ENCODE peak calls at places on chromosomes 6 and 20, in six cellular contexts. One of them, this sample, is unnamed.

GRCh38 chr6:89117285-89118108 is at the start of gene SRSF12:
- DNase-seq in Jurkat, Clone E6-1: no peak
- DNase-seq in HEK293T: peak; percentile 70
- DNase-seq in activated T-cell treated with anti-CD3 and anti-CD28 coated beads, Interleukin-2, amount 50 U/mL, for 4 hours: peak; percentile 29
- DNase-seq in amniotic stem cell: no peak
- DNase-seq in stimulated activated CD8-positive, alpha-beta memory T cell treated with anti-CD3 and anti-CD28 coated beads, Interleukin-15, amount 100 ng/mL, for 24 hours: peak; percentile 5
- DNase-seq in this sample: no peak

GRCh38 chr6:32643904-32644303 is 6.7 kb downstream of the HLA-DQA1 start:
- DNase-seq in Jurkat, Clone E6-1: no peak
- DNase-seq in HEK293T: no peak
- DNase-seq in activated T-cell treated with anti-CD3 and anti-CD28 coated beads, Interleukin-2, amount 50 U/mL, for 4 hours: no peak
- DNase-seq in amniotic stem cell: no peak
- DNase-seq in stimulated activated CD8-positive, alpha-beta memory T cell treated with anti-CD3 and anti-CD28 coated beads, Interleukin-15, amount 100 ng/mL, for 24 hours: no peak
- DNase-seq in this sample: no peak

GRCh38 chr6:1039191-1039590 is 272.7 kb upstream of the FOXQ1 start:
- DNase-seq in Jurkat, Clone E6-1: no peak
- DNase-seq in HEK293T: no peak
- DNase-seq in activated T-cell treated with anti-CD3 and anti-CD28 coated beads, Interleukin-2, amount 50 U/mL, for 4 hours: no peak
- DNase-seq in amniotic stem cell: no peak
- DNase-seq in stimulated activated CD8-positive, alpha-beta memory T cell treated with anti-CD3 and anti-CD28 coated beads, Interleukin-15, amount 100 ng/mL, for 24 hours: no peak
- DNase-seq in this sample: no peak

GRCh38 chr6:55980627-55981211 is 105.3 kb upstream of the BMP5 start:
- DNase-seq in Jurkat, Clone E6-1: peak; percentile 4
- DNase-seq in HEK293T: peak; percentile 16
- DNase-seq in activated T-cell treated with anti-CD3 and anti-CD28 coated beads, Interleukin-2, amount 50 U/mL, for 4 hours: no peak
- DNase-seq in amniotic stem cell: peak; percentile 22
- DNase-seq in stimulated activated CD8-positive, alpha-beta memory T cell treated with anti-CD3 and anti-CD28 coated beads, Interleukin-15, amount 100 ng/mL, for 24 hours: no peak
- DNase-seq in this sample: peak; percentile 7

GRCh38 chr6:56222509-56222908 is 24.9 kb downstream of the COL21A1 start:
- DNase-seq in Jurkat, Clone E6-1: no peak
- DNase-seq in HEK293T: no peak
- DNase-seq in activated T-cell treated with anti-CD3 and anti-CD28 coated beads, Interleukin-2, amount 50 U/mL, for 4 hours: no peak
- DNase-seq in amniotic stem cell: no peak
- DNase-seq in stimulated activated CD8-positive, alpha-beta memory T cell treated with anti-CD3 and anti-CD28 coated beads, Interleukin-15, amount 100 ng/mL, for 24 hours: no peak
- DNase-seq in this sample: no peak

GRCh38 chr6:169886631-169887227 is 135.3 kb downstream of the ERMARD start:
- DNase-seq in Jurkat, Clone E6-1: no peak
- DNase-seq in HEK293T: no peak
- DNase-seq in activated T-cell treated with anti-CD3 and anti-CD28 coated beads, Interleukin-2, amount 50 U/mL, for 4 hours: no peak
- DNase-seq in amniotic stem cell: no peak
- DNase-seq in stimulated activated CD8-positive, alpha-beta memory T cell treated with anti-CD3 and anti-CD28 coated beads, Interleukin-15, amount 100 ng/mL, for 24 hours: no peak
- DNase-seq in this sample: no peak

GRCh38 chr20:12965212-12965879 is 43.4 kb upstream of the SPTLC3 start:
- DNase-seq in Jurkat, Clone E6-1: no peak
- DNase-seq in HEK293T: no peak
- DNase-seq in activated T-cell treated with anti-CD3 and anti-CD28 coated beads, Interleukin-2, amount 50 U/mL, for 4 hours: no peak
- DNase-seq in amniotic stem cell: no peak
- DNase-seq in stimulated activated CD8-positive, alpha-beta memory T cell treated with anti-CD3 and anti-CD28 coated beads, Interleukin-15, amount 100 ng/mL, for 24 hours: no peak
- DNase-seq in this sample: no peak

GRCh38 chr6:51077967-51078518 is 259.4 kb downstream of the TFAP2B start:
- DNase-seq in Jurkat, Clone E6-1: no peak
- DNase-seq in HEK293T: no peak
- DNase-seq in activated T-cell treated with anti-CD3 and anti-CD28 coated beads, Interleukin-2, amount 50 U/mL, for 4 hours: no peak
- DNase-seq in amniotic stem cell: no peak
- DNase-seq in stimulated activated CD8-positive, alpha-beta memory T cell treated with anti-CD3 and anti-CD28 coated beads, Interleukin-15, amount 100 ng/mL, for 24 hours: no peak
- DNase-seq in this sample: no peak

GRCh38 chr6:100173211-100173610 is 179.2 kb upstream of the MCHR2 start:
- DNase-seq in Jurkat, Clone E6-1: no peak
- DNase-seq in HEK293T: no peak
- DNase-seq in activated T-cell treated with anti-CD3 and anti-CD28 coated beads, Interleukin-2, amount 50 U/mL, for 4 hours: no peak
- DNase-seq in amniotic stem cell: no peak
- DNase-seq in stimulated activated CD8-positive, alpha-beta memory T cell treated with anti-CD3 and anti-CD28 coated beads, Interleukin-15, amount 100 ng/mL, for 24 hours: no peak
- DNase-seq in this sample: no peak

GRCh38 chr20:37615507-37616425 is 78.1 kb upstream of the CTNNBL1 start:
- DNase-seq in Jurkat, Clone E6-1: peak; percentile 66
- DNase-seq in HEK293T: peak; percentile 64
- DNase-seq in activated T-cell treated with anti-CD3 and anti-CD28 coated beads, Interleukin-2, amount 50 U/mL, for 4 hours: peak; percentile 38
- DNase-seq in amniotic stem cell: no peak
- DNase-seq in stimulated activated CD8-positive, alpha-beta memory T cell treated with anti-CD3 and anti-CD28 coated beads, Interleukin-15, amount 100 ng/mL, for 24 hours: peak; percentile 26
- DNase-seq in this sample: peak; percentile 57

GRCh38 chr20:10793741-10794140 is 119.9 kb upstream of the JAG1 start:
- DNase-seq in Jurkat, Clone E6-1: no peak
- DNase-seq in HEK293T: no peak
- DNase-seq in activated T-cell treated with anti-CD3 and anti-CD28 coated beads, Interleukin-2, amount 50 U/mL, for 4 hours: no peak
- DNase-seq in amniotic stem cell: no peak
- DNase-seq in stimulated activated CD8-positive, alpha-beta memory T cell treated with anti-CD3 and anti-CD28 coated beads, Interleukin-15, amount 100 ng/mL, for 24 hours: no peak
- DNase-seq in this sample: no peak

GRCh38 chr20:15799871-15800270 is 773.4 kb downstream of the KIF16B start:
- DNase-seq in Jurkat, Clone E6-1: no peak
- DNase-seq in HEK293T: no peak
- DNase-seq in activated T-cell treated with anti-CD3 and anti-CD28 coated beads, Interleukin-2, amount 50 U/mL, for 4 hours: no peak
- DNase-seq in amniotic stem cell: no peak
- DNase-seq in stimulated activated CD8-positive, alpha-beta memory T cell treated with anti-CD3 and anti-CD28 coated beads, Interleukin-15, amount 100 ng/mL, for 24 hours: no peak
- DNase-seq in this sample: no peak

GRCh38 chr6:37324131-37325033 is 29.4 kb upstream of the RNF8 start:
- DNase-seq in Jurkat, Clone E6-1: no peak
- DNase-seq in HEK293T: no peak
- DNase-seq in activated T-cell treated with anti-CD3 and anti-CD28 coated beads, Interleukin-2, amount 50 U/mL, for 4 hours: no peak
- DNase-seq in amniotic stem cell: no peak
- DNase-seq in stimulated activated CD8-positive, alpha-beta memory T cell treated with anti-CD3 and anti-CD28 coated beads, Interleukin-15, amount 100 ng/mL, for 24 hours: no peak
- DNase-seq in this sample: no peak

GRCh38 chr6:290111-290932 is 2.0 kb upstream of the DUSP22 start:
- DNase-seq in Jurkat, Clone E6-1: no peak
- DNase-seq in HEK293T: no peak
- DNase-seq in activated T-cell treated with anti-CD3 and anti-CD28 coated beads, Interleukin-2, amount 50 U/mL, for 4 hours: no peak
- DNase-seq in amniotic stem cell: no peak
- DNase-seq in stimulated activated CD8-positive, alpha-beta memory T cell treated with anti-CD3 and anti-CD28 coated beads, Interleukin-15, amount 100 ng/mL, for 24 hours: no peak
- DNase-seq in this sample: no peak

GRCh38 chr20:37941332-37941731 is 38.4 kb downstream of the VSTM2L start:
- DNase-seq in Jurkat, Clone E6-1: no peak
- DNase-seq in HEK293T: peak; percentile 32
- DNase-seq in activated T-cell treated with anti-CD3 and anti-CD28 coated beads, Interleukin-2, amount 50 U/mL, for 4 hours: no peak
- DNase-seq in amniotic stem cell: no peak
- DNase-seq in stimulated activated CD8-positive, alpha-beta memory T cell treated with anti-CD3 and anti-CD28 coated beads, Interleukin-15, amount 100 ng/mL, for 24 hours: no peak
- DNase-seq in this sample: no peak

This sample was measured in DND-41.